ENCODE peak calls at places on chromosome 21, in five cellular contexts. B is keratinocyte, I is fibroblast of lung, D is HCT116, T is hepatocyte. K is an unnamed sample.

GRCh38 chr21:37849703-37850102 is 66.6 kb downstream of the KCNJ6 start:
- DNase-seq in B (no peak), I (peak; percentile 91), T (no peak), D (no peak), K (no peak)

GRCh38 chr21:27423906-27424595 is 457.2 kb upstream of the ADAMTS5 start:
- DNase-seq in T (peak; percentile 14), I (peak; percentile 75), D (no peak), B (no peak), K (no peak)

GRCh38 chr21:28904961-28905435 is 87.7 kb downstream of the LTN1 start:
- DNase-seq in I (no peak), T (peak; percentile 15), D (no peak), B (no peak), K (no peak)

GRCh38 chr21:45615145-45615711 is 28.3 kb upstream of the PCBP3 start:
- DNase-seq in B (no peak), T (no peak), I (peak; percentile 45), D (no peak), K (no peak)

GRCh38 chr21:14064296-14064645 is 146.5 kb downstream of the LIPI start:
- DNase-seq in B (no peak), D (no peak), I (no peak), T (no peak), K (no peak)

GRCh38 chr21:36183144-36183795 is 26.6 kb downstream of the DOP1B start:
- DNase-seq in D (no peak), I (no peak), B (no peak), T (no peak), K (no peak)

GRCh38 chr21:46517361-46517760 is 58.7 kb downstream of the DIP2A start:
- DNase-seq in T (no peak), B (no peak), D (no peak), I (peak; percentile 10), K (no peak)

GRCh38 chr21:38494254-38494648 is 4.0 kb downstream of the ERG start:
- DNase-seq in T (no peak), D (no peak), I (peak; percentile 38), B (no peak), K (no peak)

GRCh38 chr21:27406297-27407009 is 439.6 kb upstream of the ADAMTS5 start:
- DNase-seq in I (peak; percentile 24), B (no peak), D (no peak), T (no peak), K (no peak)

GRCh38 chr21:14542638-14543037 is 3.5 kb downstream of the SAMSN1 start:
- DNase-seq in I (no peak), B (no peak), T (no peak), D (no peak), K (no peak)

GRCh38 chr21:43206231-43207042 is 37.6 kb downstream of the CRYAA start:
- DNase-seq in T (no peak), I (no peak), D (no peak), B (no peak), K (no peak)

GRCh38 chr21:36501589-36501892 is 21.6 kb upstream of the CLDN14 start:
- DNase-seq in I (no peak), B (no peak), T (no peak), D (no peak), K (no peak)

GRCh38 chr21:41564871-41565281 is 56.9 kb upstream of the TMPRSS2 start:
- DNase-seq in D (no peak), B (no peak), I (peak; percentile 63), T (peak; percentile 65), K (no peak)

GRCh38 chr21:29217818-29218252 is 80.9 kb upstream of the BACH1 start:
- DNase-seq in T (peak; percentile 27), B (peak; percentile 59), I (peak; percentile 97), D (peak; percentile 12), K (peak; percentile 61)

GRCh38 chr21:42047821-42048613 is 23.1 kb upstream of the UMODL1 start:
- DNase-seq in B (no peak), D (no peak), T (no peak), I (peak; percentile 100), K (no peak)

GRCh38 chr21:41641821-41642368 is 125.0 kb downstream of the RIPK4 start:
- DNase-seq in T (peak; percentile 71), D (no peak), I (peak; percentile 93), B (no peak), K (no peak)

GRCh38 chr21:43332872-43333300 is 94.0 kb downstream of the SIK1 start:
- DNase-seq in I (no peak), D (no peak), T (no peak), B (no peak), K (no peak)

GRCh38 chr21:42062543-42063022 is 8.5 kb upstream of the UMODL1 start:
- DNase-seq in T (no peak), B (no peak), I (no peak), D (no peak), K (no peak)

GRCh38 chr21:46069719-46070279 is 28.1 kb upstream of the COL6A2 start:
- DNase-seq in B (no peak), T (no peak), I (no peak), D (no peak), K (no peak)

GRCh38 chr21:41913230-41913629 is 34.1 kb upstream of the PRDM15 start:
- DNase-seq in T (no peak), B (no peak), D (no peak), I (no peak), K (no peak)

GRCh38 chr21:46099476-46099875 is 1.6 kb downstream of the COL6A2 start:
- DNase-seq in B (no peak), D (no peak), T (peak; percentile 55), I (no peak), K (no peak)

GRCh38 chr21:31470896-31471694 is 127.0 kb upstream of the TIAM1 start:
- DNase-seq in B (no peak), D (no peak), I (no peak), T (no peak), K (peak; percentile 21)
- H3K4me3 ChIP-seq in B (no peak overlapping the region), D (no peak overlapping the region), I (no peak overlapping the region), T (no peak overlapping the region), K (no peak overlapping the region)

DNA sequence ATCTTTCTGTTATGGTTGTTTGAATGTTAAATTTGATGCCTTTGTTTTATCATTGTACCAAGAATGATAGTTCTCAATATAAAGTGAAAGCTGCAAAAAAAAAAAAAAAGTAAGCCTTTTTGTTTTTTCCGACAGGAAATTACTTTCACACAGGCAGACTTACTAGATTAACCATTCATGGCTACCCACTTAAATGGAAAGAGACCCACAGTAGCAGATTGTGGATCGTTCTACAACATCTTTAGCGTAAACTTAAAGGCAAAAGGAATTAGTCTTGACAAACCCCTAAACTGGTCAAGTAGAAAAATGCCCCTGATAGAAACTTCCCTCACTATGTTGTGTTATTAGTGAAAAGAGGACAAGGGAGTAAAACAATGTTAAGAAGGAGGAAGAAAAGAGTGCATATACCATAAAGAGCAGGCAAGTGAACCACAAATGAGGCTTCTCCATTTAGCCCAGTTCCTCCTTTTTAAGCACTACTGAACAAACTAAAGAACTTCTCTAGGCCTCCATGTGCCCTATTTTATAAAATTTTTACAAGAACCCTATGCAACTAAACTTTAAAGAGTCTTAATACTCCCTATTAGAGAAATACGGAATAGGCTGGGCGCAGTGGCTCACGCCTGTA is 1560.4 kb downstream of the MRPL39 start:
- DNase-seq in B (no peak), I (no peak), D (no peak), T (no peak), K (no peak)
- H3K4me1 ChIP-seq in B (no peaks in the 10 kb centered on the region), I (no peaks in the 10 kb centered on the region), D (no peaks in the 10 kb centered on the region), T (no peaks in the 10 kb centered on the region), K (no peaks in the 10 kb centered on the region)

GRCh38 chr21:32412162-32412997 is at the start of gene EVA1C:
- DNase-seq in D (no peak), I (peak; percentile 32), B (no peak), T (peak; percentile 55), K (peak; percentile 63)
- TF ChIP-seq EZH2 in D (no peak), I (no peak), B (no peak), T (no peak), K (no peak)

GRCh38 chr21:17796037-17796403 is 23.1 kb downstream of the C21orf91 start:
- DNase-seq in I (no peak), D (no peak), B (no peak), T (no peak), K (no peak)

GRCh38 chr21:17794631-17795030 is 24.5 kb downstream of the C21orf91 start:
- DNase-seq in B (no peak), T (no peak), D (no peak), I (no peak), K (no peak)

GRCh38 chr21:17793271-17793670 is 25.9 kb downstream of the C21orf91 start:
- DNase-seq in D (no peak), T (no peak), B (no peak), I (no peak), K (no peak)

GRCh38 chr21:17795084-17796036 is 23.8 kb downstream of the C21orf91 start:
- DNase-seq in T (no peak), B (no peak), I (no peak), D (no peak), K (no peak)

GRCh38 chr21:17793675-17794123 is 25.5 kb downstream of the C21orf91 start:
- DNase-seq in D (no peak), B (no peak), T (no peak), I (peak; percentile 66), K (peak; percentile 2)
- H3K4me3 ChIP-seq in D (no peak overlapping the region), B (no peak overlapping the region), T (no peak overlapping the region), I (peak overlapping the region; percentile 29), K (no peak overlapping the region)

DNA sequence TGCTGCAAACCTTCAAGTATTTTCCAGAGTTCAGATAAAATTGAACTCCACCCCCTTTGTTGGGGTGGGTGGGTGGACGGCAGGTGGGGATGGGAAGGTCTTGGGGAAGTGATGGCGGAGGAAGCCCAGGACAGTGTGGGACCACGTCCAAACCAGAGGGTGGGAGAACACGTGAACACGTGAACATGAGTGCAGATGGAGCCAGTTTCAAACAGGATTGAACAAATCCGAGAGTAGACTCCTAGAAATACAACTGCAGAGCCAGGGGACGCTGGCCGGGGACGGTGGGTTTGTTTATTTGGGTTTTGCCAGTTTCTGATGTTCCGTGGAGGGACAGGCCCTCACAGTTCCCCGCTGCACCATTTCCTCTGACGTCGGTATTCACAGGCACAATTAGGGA is 2.9 kb downstream of the KRTAP10-2 start:
- DNase-seq in I (no peak), T (no peak), B (no peak), D (no peak), K (no peak)
- H3K4me1 ChIP-seq in I (no peaks in the 10 kb centered on the region), T (no peaks in the 10 kb centered on the region), B (peaks cover 22% of the 10 kb centered on the region), D (no peaks in the 10 kb centered on the region), K (no peaks in the 10 kb centered on the region)

GRCh38 chr21:35041122-35041521 is 8.0 kb downstream of the RUNX1 start:
- DNase-seq in T (no peak), D (no peak), B (no peak), I (no peak), K (no peak)
- TF ChIP-seq EZH2 in T (no peak), D (no peak), B (no peak), I (no peak), K (no peak)

K was measured in A673.